ENCODE peak calls at places on chromosome 17, in ten cellular contexts. One of them, this sample, is unnamed.

GRCh38 chr17:45319239-45319703 is 2.5 kb upstream of the MAP3K14 start:
- DNase-seq in neural crest cell: no peak
- DNase-seq in AG10803: no peak
- DNase-seq in LoVo: peak
- DNase-seq in stimulated activated CD4-positive, alpha-beta T cell treated with anti-CD3 and anti-CD28 coated beads, Interleukin-4, amount 100 ng/mL, for 24 hours: peak
- DNase-seq in SK-N-DZ: no peak
- DNase-seq in activated naive CD4-positive, alpha-beta T cell treated with Interleukin-2 at 50 U/mL for 16 hours: no peak
- DNase-seq in NCI-H510A treated with DMSO at 0.1 percent for 48 hours: no peak
- DNase-seq in NB4: peak
- DNase-seq in GM20000: no peak
- DNase-seq in this sample: no peak

GRCh38 chr17:8125196-8125946 is 1.5 kb upstream of the HES7 start:
- DNase-seq in neural crest cell: peak
- DNase-seq in SK-N-DZ: peak
- DNase-seq in LoVo: peak
- DNase-seq in activated naive CD4-positive, alpha-beta T cell treated with Interleukin-2 at 50 U/mL for 16 hours: peak
- DNase-seq in NCI-H510A treated with DMSO at 0.1 percent for 48 hours: peak
- DNase-seq in GM20000: peak
- DNase-seq in stimulated activated CD4-positive, alpha-beta T cell treated with anti-CD3 and anti-CD28 coated beads, Interleukin-4, amount 100 ng/mL, for 24 hours: peak
- DNase-seq in AG10803: peak
- DNase-seq in NB4: peak
- DNase-seq in this sample: peak

GRCh38 chr17:81641825-81642489 is 5.0 kb downstream of the TSPAN10 start:
- DNase-seq in neural crest cell: no peak
- DNase-seq in GM20000: no peak
- DNase-seq in stimulated activated CD4-positive, alpha-beta T cell treated with anti-CD3 and anti-CD28 coated beads, Interleukin-4, amount 100 ng/mL, for 24 hours: no peak
- DNase-seq in NB4: no peak
- DNase-seq in activated naive CD4-positive, alpha-beta T cell treated with Interleukin-2 at 50 U/mL for 16 hours: no peak
- DNase-seq in AG10803: peak
- DNase-seq in SK-N-DZ: no peak
- DNase-seq in LoVo: no peak
- DNase-seq in NCI-H510A treated with DMSO at 0.1 percent for 48 hours: no peak
- DNase-seq in this sample: no peak

GRCh38 chr17:59160203-59161025 is 4.9 kb downstream of the PRR11 start:
- DNase-seq in activated naive CD4-positive, alpha-beta T cell treated with Interleukin-2 at 50 U/mL for 16 hours: no peak
- DNase-seq in LoVo: no peak
- DNase-seq in SK-N-DZ: no peak
- DNase-seq in NB4: no peak
- DNase-seq in NCI-H510A treated with DMSO at 0.1 percent for 48 hours: no peak
- DNase-seq in neural crest cell: no peak
- DNase-seq in AG10803: no peak
- DNase-seq in GM20000: no peak
- DNase-seq in stimulated activated CD4-positive, alpha-beta T cell treated with anti-CD3 and anti-CD28 coated beads, Interleukin-4, amount 100 ng/mL, for 24 hours: no peak
- DNase-seq in this sample: no peak

GRCh38 chr17:9002610-9003354 is 18.5 kb upstream of the NTN1 start:
- DNase-seq in AG10803: no peak
- DNase-seq in stimulated activated CD4-positive, alpha-beta T cell treated with anti-CD3 and anti-CD28 coated beads, Interleukin-4, amount 100 ng/mL, for 24 hours: peak
- DNase-seq in LoVo: no peak
- DNase-seq in activated naive CD4-positive, alpha-beta T cell treated with Interleukin-2 at 50 U/mL for 16 hours: peak
- DNase-seq in NB4: no peak
- DNase-seq in SK-N-DZ: no peak
- DNase-seq in NCI-H510A treated with DMSO at 0.1 percent for 48 hours: no peak
- DNase-seq in neural crest cell: peak
- DNase-seq in GM20000: peak
- DNase-seq in this sample: peak

GRCh38 chr17:37742762-37743611 is 1.9 kb downstream of the HNF1B start:
- DNase-seq in NB4: no peak
- DNase-seq in stimulated activated CD4-positive, alpha-beta T cell treated with anti-CD3 and anti-CD28 coated beads, Interleukin-4, amount 100 ng/mL, for 24 hours: no peak
- DNase-seq in LoVo: no peak
- DNase-seq in AG10803: no peak
- DNase-seq in activated naive CD4-positive, alpha-beta T cell treated with Interleukin-2 at 50 U/mL for 16 hours: no peak
- DNase-seq in neural crest cell: no peak
- DNase-seq in GM20000: peak
- DNase-seq in SK-N-DZ: no peak
- DNase-seq in NCI-H510A treated with DMSO at 0.1 percent for 48 hours: no peak
- DNase-seq in this sample: no peak

GRCh38 chr17:50423553-50424159 is 2.4 kb upstream of the ACSF2 start:
- DNase-seq in NB4: peak
- DNase-seq in SK-N-DZ: peak
- DNase-seq in neural crest cell: no peak
- DNase-seq in LoVo: peak
- DNase-seq in activated naive CD4-positive, alpha-beta T cell treated with Interleukin-2 at 50 U/mL for 16 hours: no peak
- DNase-seq in AG10803: peak
- DNase-seq in stimulated activated CD4-positive, alpha-beta T cell treated with anti-CD3 and anti-CD28 coated beads, Interleukin-4, amount 100 ng/mL, for 24 hours: no peak
- DNase-seq in GM20000: no peak
- DNase-seq in NCI-H510A treated with DMSO at 0.1 percent for 48 hours: peak
- DNase-seq in this sample: no peak

GRCh38 chr17:66126231-66126630 is 65.7 kb downstream of the CEP112 start:
- DNase-seq in stimulated activated CD4-positive, alpha-beta T cell treated with anti-CD3 and anti-CD28 coated beads, Interleukin-4, amount 100 ng/mL, for 24 hours: no peak
- DNase-seq in activated naive CD4-positive, alpha-beta T cell treated with Interleukin-2 at 50 U/mL for 16 hours: no peak
- DNase-seq in SK-N-DZ: no peak
- DNase-seq in neural crest cell: no peak
- DNase-seq in NB4: no peak
- DNase-seq in LoVo: no peak
- DNase-seq in NCI-H510A treated with DMSO at 0.1 percent for 48 hours: no peak
- DNase-seq in GM20000: no peak
- DNase-seq in AG10803: peak
- DNase-seq in this sample: no peak

GRCh38 chr17:38798614-38799500 is 499 bp downstream of the PIP4K2B start:
- DNase-seq in LoVo: peak
- DNase-seq in stimulated activated CD4-positive, alpha-beta T cell treated with anti-CD3 and anti-CD28 coated beads, Interleukin-4, amount 100 ng/mL, for 24 hours: peak
- DNase-seq in SK-N-DZ: peak
- DNase-seq in activated naive CD4-positive, alpha-beta T cell treated with Interleukin-2 at 50 U/mL for 16 hours: peak
- DNase-seq in AG10803: peak
- DNase-seq in NB4: peak
- DNase-seq in NCI-H510A treated with DMSO at 0.1 percent for 48 hours: peak
- DNase-seq in GM20000: no peak
- DNase-seq in neural crest cell: peak
- DNase-seq in this sample: peak

GRCh38 chr17:50487213-50488096 is 8.8 kb downstream of the RSAD1 start:
- DNase-seq in neural crest cell: no peak
- DNase-seq in AG10803: no peak
- DNase-seq in GM20000: no peak
- DNase-seq in SK-N-DZ: no peak
- DNase-seq in NCI-H510A treated with DMSO at 0.1 percent for 48 hours: no peak
- DNase-seq in activated naive CD4-positive, alpha-beta T cell treated with Interleukin-2 at 50 U/mL for 16 hours: no peak
- DNase-seq in stimulated activated CD4-positive, alpha-beta T cell treated with anti-CD3 and anti-CD28 coated beads, Interleukin-4, amount 100 ng/mL, for 24 hours: no peak
- DNase-seq in LoVo: no peak
- DNase-seq in NB4: no peak
- DNase-seq in this sample: no peak

GRCh38 chr17:65850486-65850885 is 289.0 kb upstream of the AXIN2 start:
- DNase-seq in NCI-H510A treated with DMSO at 0.1 percent for 48 hours: no peak
- DNase-seq in SK-N-DZ: no peak
- DNase-seq in GM20000: peak
- DNase-seq in LoVo: peak
- DNase-seq in NB4: peak
- DNase-seq in activated naive CD4-positive, alpha-beta T cell treated with Interleukin-2 at 50 U/mL for 16 hours: no peak
- DNase-seq in neural crest cell: no peak
- DNase-seq in stimulated activated CD4-positive, alpha-beta T cell treated with anti-CD3 and anti-CD28 coated beads, Interleukin-4, amount 100 ng/mL, for 24 hours: no peak
- DNase-seq in AG10803: peak
- DNase-seq in this sample: no peak

GRCh38 chr17:8924595-8924994 is 40.9 kb downstream of the PIK3R5 start:
- DNase-seq in activated naive CD4-positive, alpha-beta T cell treated with Interleukin-2 at 50 U/mL for 16 hours: no peak
- DNase-seq in GM20000: peak
- DNase-seq in AG10803: no peak
- DNase-seq in neural crest cell: no peak
- DNase-seq in NCI-H510A treated with DMSO at 0.1 percent for 48 hours: no peak
- DNase-seq in LoVo: no peak
- DNase-seq in NB4: no peak
- DNase-seq in SK-N-DZ: no peak
- DNase-seq in stimulated activated CD4-positive, alpha-beta T cell treated with anti-CD3 and anti-CD28 coated beads, Interleukin-4, amount 100 ng/mL, for 24 hours: no peak
- DNase-seq in this sample: no peak

GRCh38 chr17:51045616-51046526 is 74.8 kb downstream of the SPAG9 start:
- DNase-seq in LoVo: no peak
- DNase-seq in stimulated activated CD4-positive, alpha-beta T cell treated with anti-CD3 and anti-CD28 coated beads, Interleukin-4, amount 100 ng/mL, for 24 hours: no peak
- DNase-seq in neural crest cell: no peak
- DNase-seq in AG10803: peak
- DNase-seq in GM20000: no peak
- DNase-seq in NCI-H510A treated with DMSO at 0.1 percent for 48 hours: no peak
- DNase-seq in SK-N-DZ: no peak
- DNase-seq in activated naive CD4-positive, alpha-beta T cell treated with Interleukin-2 at 50 U/mL for 16 hours: no peak
- DNase-seq in NB4: no peak
- DNase-seq in this sample: no peak

GRCh38 chr17:64002658-64003525 is 4.7 kb downstream of the PRR29 start:
- DNase-seq in LoVo: no peak
- DNase-seq in GM20000: no peak
- DNase-seq in neural crest cell: no peak
- DNase-seq in NB4: no peak
- DNase-seq in AG10803: no peak
- DNase-seq in activated naive CD4-positive, alpha-beta T cell treated with Interleukin-2 at 50 U/mL for 16 hours: no peak
- DNase-seq in stimulated activated CD4-positive, alpha-beta T cell treated with anti-CD3 and anti-CD28 coated beads, Interleukin-4, amount 100 ng/mL, for 24 hours: no peak
- DNase-seq in SK-N-DZ: no peak
- DNase-seq in NCI-H510A treated with DMSO at 0.1 percent for 48 hours: no peak
- DNase-seq in this sample: no peak

GRCh38 chr17:10127819-10128375 is 70.5 kb downstream of the GAS7 start:
- DNase-seq in AG10803: peak
- DNase-seq in neural crest cell: no peak
- DNase-seq in NB4: peak
- DNase-seq in GM20000: no peak
- DNase-seq in activated naive CD4-positive, alpha-beta T cell treated with Interleukin-2 at 50 U/mL for 16 hours: no peak
- DNase-seq in SK-N-DZ: no peak
- DNase-seq in LoVo: no peak
- DNase-seq in stimulated activated CD4-positive, alpha-beta T cell treated with anti-CD3 and anti-CD28 coated beads, Interleukin-4, amount 100 ng/mL, for 24 hours: no peak
- DNase-seq in NCI-H510A treated with DMSO at 0.1 percent for 48 hours: no peak
- DNase-seq in this sample: peak

GRCh38 chr17:45018514-45019176 is 32.8 kb downstream of the DCAKD start:
- DNase-seq in GM20000: peak
- DNase-seq in NB4: no peak
- DNase-seq in LoVo: no peak
- DNase-seq in stimulated activated CD4-positive, alpha-beta T cell treated with anti-CD3 and anti-CD28 coated beads, Interleukin-4, amount 100 ng/mL, for 24 hours: peak
- DNase-seq in activated naive CD4-positive, alpha-beta T cell treated with Interleukin-2 at 50 U/mL for 16 hours: peak
- DNase-seq in AG10803: peak
- DNase-seq in NCI-H510A treated with DMSO at 0.1 percent for 48 hours: peak
- DNase-seq in SK-N-DZ: peak
- DNase-seq in neural crest cell: peak
- DNase-seq in this sample: peak

GRCh38 chr17:42659079-42659931 is at the start of gene TUBG2:
- DNase-seq in NCI-H510A treated with DMSO at 0.1 percent for 48 hours: peak
- DNase-seq in AG10803: peak
- DNase-seq in neural crest cell: peak
- DNase-seq in activated naive CD4-positive, alpha-beta T cell treated with Interleukin-2 at 50 U/mL for 16 hours: peak
- DNase-seq in SK-N-DZ: peak
- DNase-seq in GM20000: peak
- DNase-seq in NB4: peak
- DNase-seq in LoVo: peak
- DNase-seq in stimulated activated CD4-positive, alpha-beta T cell treated with anti-CD3 and anti-CD28 coated beads, Interleukin-4, amount 100 ng/mL, for 24 hours: peak
- DNase-seq in this sample: peak

GRCh38 chr17:3002538-3003301 is 60.7 kb downstream of the OR1D5 start:
- DNase-seq in SK-N-DZ: no peak
- DNase-seq in NB4: peak
- DNase-seq in LoVo: no peak
- DNase-seq in activated naive CD4-positive, alpha-beta T cell treated with Interleukin-2 at 50 U/mL for 16 hours: no peak
- DNase-seq in GM20000: peak
- DNase-seq in stimulated activated CD4-positive, alpha-beta T cell treated with anti-CD3 and anti-CD28 coated beads, Interleukin-4, amount 100 ng/mL, for 24 hours: no peak
- DNase-seq in NCI-H510A treated with DMSO at 0.1 percent for 48 hours: no peak
- DNase-seq in neural crest cell: no peak
- DNase-seq in AG10803: no peak
- DNase-seq in this sample: no peak

GRCh38 chr17:29722411-29723198 is 99.9 kb upstream of the CORO6 start:
- DNase-seq in activated naive CD4-positive, alpha-beta T cell treated with Interleukin-2 at 50 U/mL for 16 hours: peak
- DNase-seq in NCI-H510A treated with DMSO at 0.1 percent for 48 hours: peak
- DNase-seq in SK-N-DZ: peak
- DNase-seq in neural crest cell: no peak
- DNase-seq in LoVo: no peak
- DNase-seq in NB4: peak
- DNase-seq in stimulated activated CD4-positive, alpha-beta T cell treated with anti-CD3 and anti-CD28 coated beads, Interleukin-4, amount 100 ng/mL, for 24 hours: peak
- DNase-seq in AG10803: peak
- DNase-seq in GM20000: peak
- DNase-seq in this sample: no peak

GRCh38 chr17:81057079-81057730 is 22.3 kb downstream of the BAIAP2 start:
- DNase-seq in NCI-H510A treated with DMSO at 0.1 percent for 48 hours: no peak
- DNase-seq in stimulated activated CD4-positive, alpha-beta T cell treated with anti-CD3 and anti-CD28 coated beads, Interleukin-4, amount 100 ng/mL, for 24 hours: no peak
- DNase-seq in activated naive CD4-positive, alpha-beta T cell treated with Interleukin-2 at 50 U/mL for 16 hours: no peak
- DNase-seq in GM20000: no peak
- DNase-seq in NB4: peak
- DNase-seq in neural crest cell: no peak
- DNase-seq in LoVo: peak
- DNase-seq in SK-N-DZ: peak
- DNase-seq in AG10803: no peak
- DNase-seq in this sample: peak

GRCh38 chr17:55660171-55660886 is 62.3 kb downstream of the TMEM100 start:
- DNase-seq in activated naive CD4-positive, alpha-beta T cell treated with Interleukin-2 at 50 U/mL for 16 hours: no peak
- DNase-seq in LoVo: no peak
- DNase-seq in neural crest cell: no peak
- DNase-seq in GM20000: no peak
- DNase-seq in NB4: peak
- DNase-seq in stimulated activated CD4-positive, alpha-beta T cell treated with anti-CD3 and anti-CD28 coated beads, Interleukin-4, amount 100 ng/mL, for 24 hours: no peak
- DNase-seq in NCI-H510A treated with DMSO at 0.1 percent for 48 hours: no peak
- DNase-seq in SK-N-DZ: no peak
- DNase-seq in AG10803: peak
- DNase-seq in this sample: no peak

GRCh38 chr17:44607836-44608690 is 48.2 kb upstream of the MEIOC start:
- DNase-seq in neural crest cell: no peak
- DNase-seq in NB4: no peak
- DNase-seq in stimulated activated CD4-positive, alpha-beta T cell treated with anti-CD3 and anti-CD28 coated beads, Interleukin-4, amount 100 ng/mL, for 24 hours: no peak
- DNase-seq in NCI-H510A treated with DMSO at 0.1 percent for 48 hours: peak
- DNase-seq in GM20000: no peak
- DNase-seq in LoVo: no peak
- DNase-seq in SK-N-DZ: peak
- DNase-seq in AG10803: peak
- DNase-seq in activated naive CD4-positive, alpha-beta T cell treated with Interleukin-2 at 50 U/mL for 16 hours: no peak
- DNase-seq in this sample: no peak

GRCh38 chr17:56367381-56367780 is 214.1 kb downstream of the ANKFN1 start:
- DNase-seq in stimulated activated CD4-positive, alpha-beta T cell treated with anti-CD3 and anti-CD28 coated beads, Interleukin-4, amount 100 ng/mL, for 24 hours: no peak
- DNase-seq in activated naive CD4-positive, alpha-beta T cell treated with Interleukin-2 at 50 U/mL for 16 hours: no peak
- DNase-seq in AG10803: no peak
- DNase-seq in neural crest cell: peak
- DNase-seq in NCI-H510A treated with DMSO at 0.1 percent for 48 hours: no peak
- DNase-seq in LoVo: no peak
- DNase-seq in NB4: no peak
- DNase-seq in GM20000: no peak
- DNase-seq in SK-N-DZ: no peak
- DNase-seq in this sample: no peak

GRCh38 chr17:33260638-33261037 is 32.5 kb downstream of the ASIC2 start:
- DNase-seq in SK-N-DZ: no peak
- DNase-seq in activated naive CD4-positive, alpha-beta T cell treated with Interleukin-2 at 50 U/mL for 16 hours: no peak
- DNase-seq in LoVo: no peak
- DNase-seq in GM20000: no peak
- DNase-seq in NB4: no peak
- DNase-seq in neural crest cell: no peak
- DNase-seq in AG10803: no peak
- DNase-seq in NCI-H510A treated with DMSO at 0.1 percent for 48 hours: no peak
- DNase-seq in stimulated activated CD4-positive, alpha-beta T cell treated with anti-CD3 and anti-CD28 coated beads, Interleukin-4, amount 100 ng/mL, for 24 hours: no peak
- DNase-seq in this sample: no peak

GRCh38 chr17:78154903-78155811 is 9.0 kb downstream of the C17orf99 start:
- DNase-seq in LoVo: no peak
- DNase-seq in neural crest cell: no peak
- DNase-seq in AG10803: no peak
- DNase-seq in SK-N-DZ: no peak
- DNase-seq in activated naive CD4-positive, alpha-beta T cell treated with Interleukin-2 at 50 U/mL for 16 hours: no peak
- DNase-seq in stimulated activated CD4-positive, alpha-beta T cell treated with anti-CD3 and anti-CD28 coated beads, Interleukin-4, amount 100 ng/mL, for 24 hours: no peak
- DNase-seq in NCI-H510A treated with DMSO at 0.1 percent for 48 hours: no peak
- DNase-seq in NB4: no peak
- DNase-seq in GM20000: peak
- DNase-seq in this sample: no peak

GRCh38 chr17:76385892-76386786 is 1.7 kb downstream of the SPHK1 start:
- DNase-seq in GM20000: peak
- DNase-seq in SK-N-DZ: peak
- DNase-seq in LoVo: peak
- DNase-seq in AG10803: peak
- DNase-seq in NB4: peak
- DNase-seq in activated naive CD4-positive, alpha-beta T cell treated with Interleukin-2 at 50 U/mL for 16 hours: peak
- DNase-seq in NCI-H510A treated with DMSO at 0.1 percent for 48 hours: peak
- DNase-seq in stimulated activated CD4-positive, alpha-beta T cell treated with anti-CD3 and anti-CD28 coated beads, Interleukin-4, amount 100 ng/mL, for 24 hours: peak
- DNase-seq in neural crest cell: peak
- DNase-seq in this sample: peak

GRCh38 chr17:13230908-13231307 is 213.1 kb upstream of the ELAC2 start:
- DNase-seq in LoVo: no peak
- DNase-seq in NCI-H510A treated with DMSO at 0.1 percent for 48 hours: no peak
- DNase-seq in stimulated activated CD4-positive, alpha-beta T cell treated with anti-CD3 and anti-CD28 coated beads, Interleukin-4, amount 100 ng/mL, for 24 hours: no peak
- DNase-seq in activated naive CD4-positive, alpha-beta T cell treated with Interleukin-2 at 50 U/mL for 16 hours: no peak
- DNase-seq in NB4: no peak
- DNase-seq in neural crest cell: no peak
- DNase-seq in GM20000: no peak
- DNase-seq in AG10803: no peak
- DNase-seq in SK-N-DZ: peak
- DNase-seq in this sample: no peak

GRCh38 chr17:82670661-82671060 is 22.4 kb upstream of the WDR45B start:
- DNase-seq in activated naive CD4-positive, alpha-beta T cell treated with Interleukin-2 at 50 U/mL for 16 hours: no peak
- DNase-seq in LoVo: no peak
- DNase-seq in AG10803: no peak
- DNase-seq in NCI-H510A treated with DMSO at 0.1 percent for 48 hours: no peak
- DNase-seq in SK-N-DZ: no peak
- DNase-seq in stimulated activated CD4-positive, alpha-beta T cell treated with anti-CD3 and anti-CD28 coated beads, Interleukin-4, amount 100 ng/mL, for 24 hours: no peak
- DNase-seq in GM20000: no peak
- DNase-seq in NB4: no peak
- DNase-seq in neural crest cell: no peak
- DNase-seq in this sample: no peak